ENCODE peak calls at places on chromosomes 5 and 9, in eight cellular contexts. D is T-cell; M is adrenal gland; G is stimulated activated CD4-positive, alpha-beta T cell treated with anti-CD3 and anti-CD28 coated beads, Interleukin-4, amount 100 ng/mL, for 4 hours; J is glutamatergic neuron; P is GM13977; F is transverse colon; O is NCI-H187 treated with DMSO at 0.1 percent for 48 hours. W is an unnamed sample.

GRCh38 chr5:177557041-177557647 is 2.8 kb upstream of the FAM193B start:
- DNase-seq in J (no peak), G (no peak), O (no peak), M (no peak), D (no peak), P (no peak), F (peak; percentile 15), W (no peak)

GRCh38 chr9:124052401-124052800 is 40.8 kb downstream of the LHX2 start:
- DNase-seq in O (no peak), P (no peak), J (no peak), F (no peak), G (no peak), M (no peak), D (no peak), W (no peak)

GRCh38 chr9:15357050-15357653 is 50.1 kb upstream of the TTC39B start:
- DNase-seq in O (no peak), D (peak; percentile 6), J (no peak), G (peak; percentile 26), P (no peak), M (no peak), F (peak; percentile 66), W (no peak)

GRCh38 chr5:136446565-136446964 is 81.2 kb upstream of the TRPC7 start:
- DNase-seq in J (no peak), M (no peak), O (no peak), F (no peak), P (no peak), D (no peak), G (no peak), W (no peak)

GRCh38 chr5:135560858-135561257 is 17.9 kb downstream of the CXCL14 start:
- DNase-seq in O (peak; percentile 34), P (peak; percentile 80), J (peak; percentile 90), F (peak; percentile 79), M (peak; percentile 86), D (peak; percentile 45), G (peak; percentile 54), W (peak; percentile 50)

GRCh38 chr9:135701067-135701967 is 668 bp upstream of the KCNT1 start:
- DNase-seq in F (no peak), P (peak; percentile 62), G (no peak), J (no peak), O (no peak), D (peak; percentile 17), M (no peak), W (no peak)

GRCh38 chr5:138276402-138277054 is 2.1 kb upstream of the GFRA3 start:
- DNase-seq in M (no peak), D (no peak), O (peak; percentile 10), G (no peak), F (no peak), J (no peak), P (peak; percentile 44), W (no peak)

GRCh38 chr5:107215581-107215980 is 455.2 kb downstream of the EFNA5 start:
- DNase-seq in O (no peak), M (no peak), J (no peak), D (no peak), P (no peak), G (no peak), F (no peak), W (no peak)

GRCh38 chr9:93120846-93121315 is 13.2 kb downstream of the NINJ1 start:
- DNase-seq in J (peak; percentile 10), M (peak; percentile 4), G (no peak), F (no peak), P (no peak), D (peak; percentile 0), O (no peak), W (no peak)

GRCh38 chr9:36864491-36865410 is 169.3 kb downstream of the PAX5 start:
- DNase-seq in P (no peak), G (no peak), F (no peak), M (no peak), O (no peak), D (no peak), J (peak; percentile 81), W (no peak)

GRCh38 chr9:28073278-28073677 is 500.0 kb upstream of the C9orf72 start:
- DNase-seq in P (peak; percentile 7), D (no peak), F (no peak), M (peak; percentile 53), O (peak; percentile 7), J (peak; percentile 29), G (no peak), W (no peak)